ENCODE peak calls at places on chromosomes 2 and 18, in four cellular contexts. J, A, B and K are unnamed samples.

GRCh38 chr2:85114586-85115330 is 18.4 kb upstream of the TCF7L1 start:
- DNase-seq in B (no peak), A (no peak), J (no peak), K (no peak)

GRCh38 chr2:37670378-37671012 is 947 bp downstream of the CDC42EP3 start:
- DNase-seq in B (no peak), A (no peak), J (no peak), K (no peak)

GRCh38 chr2:127411609-127412370 is 6.4 kb upstream of the PROC start:
- DNase-seq in A (no peak), J (no peak), B (no peak), K (no peak)

GRCh38 chr2:106257830-106258229 is 63.7 kb upstream of the UXS1 start:
- DNase-seq in J (no peak), A (no peak), B (no peak), K (no peak)

GRCh38 chr2:162007447-162008040 is 66.5 kb downstream of the DPP4 start:
- DNase-seq in A (no peak), B (no peak), J (no peak), K (no peak)

GRCh38 chr2:70627499-70627898 is 73.9 kb upstream of the TGFA start:
- DNase-seq in A (no peak), J (no peak), B (peak; percentile 30), K (no peak)

GRCh38 chr2:154533300-154533940 is 165.1 kb upstream of the KCNJ3 start:
- DNase-seq in A (no peak), B (no peak), J (no peak), K (no peak)

GRCh38 chr2:120662046-120662445 is 73.6 kb upstream of the GLI2 start:
- DNase-seq in J (no peak), B (no peak), A (no peak), K (no peak)

GRCh38 chr2:27182346-27182745 is 29.5 kb upstream of the ATRAID start:
- DNase-seq in J (no peak), B (no peak), A (no peak), K (no peak)

GRCh38 chr2:229268626-229269025 is 2.5 kb downstream of the PID1 start:
- DNase-seq in A (no peak), B (no peak), J (no peak), K (no peak)

GRCh38 chr2:143160732-143161707 is 31.8 kb downstream of the ARHGAP15 start:
- DNase-seq in J (no peak), A (no peak), B (no peak), K (no peak)

GRCh38 chr2:196486145-196486544 is 153.4 kb upstream of the CCDC150 start:
- DNase-seq in A (no peak), J (no peak), B (no peak), K (no peak)

GRCh38 chr2:45483997-45484396 is 127.1 kb downstream of the SRBD1 start:
- DNase-seq in B (no peak), A (no peak), J (no peak), K (no peak)

GRCh38 chr2:64987001-64987962 is 1.9 kb upstream of the SLC1A4 start:
- DNase-seq in J (peak; percentile 70), A (no peak), B (no peak), K (no peak)

GRCh38 chr18:68121308-68121707 is 593.6 kb downstream of the TMX3 start:
- DNase-seq in A (no peak), B (no peak), J (no peak), K (no peak)

GRCh38 chr2:38439226-38439612 is 62.1 kb upstream of the ATL2 start:
- DNase-seq in B (no peak), J (no peak), A (no peak), K (no peak)

GRCh38 chr2:23230885-23231284 is 154.1 kb upstream of the KLHL29 start:
- DNase-seq in B (no peak), J (no peak), A (no peak), K (no peak)

GRCh38 chr2:10561636-10562035 is 113.5 kb upstream of the ODC1 start:
- DNase-seq in B (no peak), A (no peak), J (no peak), K (no peak)

GRCh38 chr2:5841126-5841525 is 148.9 kb downstream of the SOX11 start:
- DNase-seq in J (no peak), A (no peak), B (no peak), K (no peak)

GRCh38 chr2:62305421-62306176 is 109.7 kb downstream of the B3GNT2 start:
- DNase-seq in B (peak; percentile 16), A (no peak), J (no peak), K (no peak)

GRCh38 chr18:79798999-79799370 is 1.2 kb downstream of the KCNG2 start:
- DNase-seq in B (no peak), A (no peak), J (no peak), K (no peak)

GRCh38 chr2:233419626-233420431 is 65.5 kb downstream of the DGKD start:
- DNase-seq in J (peak; percentile 57), A (no peak), B (no peak), K (no peak)

GRCh38 chr2:28391564-28392296 is 928 bp upstream of the FOSL2 start:
- DNase-seq in J (peak; percentile 24), B (peak; percentile 93), A (peak; percentile 95), K (peak; percentile 97)

GRCh38 chr2:187051350-187051749 is 202.4 kb upstream of the ZSWIM2 start:
- DNase-seq in B (no peak), J (no peak), A (no peak), K (no peak)

GRCh38 chr2:30147196-30147714 is 448 bp downstream of the YPEL5 start:
- DNase-seq in B (peak; percentile 11), J (no peak), A (no peak), K (no peak)

GRCh38 chr2:156115338-156115737 is 217.2 kb downstream of the NR4A2 start:
- DNase-seq in A (no peak), B (no peak), J (no peak), K (no peak)

GRCh38 chr2:190815223-190815622 is 65.4 kb upstream of the GLS start:
- DNase-seq in B (no peak), A (no peak), J (no peak), K (no peak)

GRCh38 chr18:49656098-49656591 is 94.3 kb downstream of the LIPG start:
- DNase-seq in A (no peak), B (no peak), J (no peak), K (no peak)

GRCh38 chr2:27314709-27315108 is 6.5 kb upstream of the UCN start:
- DNase-seq in J (no peak), B (no peak), A (no peak), K (peak; percentile 84)

GRCh38 chr2:179141206-179141605 is 91.3 kb upstream of the CCDC141 start:
- DNase-seq in A (no peak), J (no peak), B (no peak), K (no peak)

GRCh38 chr18:43422483-43422882 is 145.2 kb upstream of the SYT4 start:
- DNase-seq in A (no peak), B (no peak), J (no peak), K (no peak)

GRCh38 chr2:190199530-190199929 is 120.1 kb downstream of the HIBCH start:
- DNase-seq in J (no peak), B (no peak), A (no peak), K (no peak)

GRCh38 chr2:113175101-113175628 is 1.4 kb downstream of the PSD4 start:
- DNase-seq in J (peak; percentile 93), A (no peak), B (no peak), K (no peak)

GRCh38 chr2:72576459-72576858 is 249.4 kb downstream of the EXOC6B start:
- DNase-seq in J (no peak), A (no peak), B (no peak), K (no peak)

GRCh38 chr2:72581560-72582181 is 244.2 kb downstream of the EXOC6B start:
- DNase-seq in J (no peak), B (no peak), A (no peak), K (no peak)

GRCh38 chr2:72576861-72577260 is 249.0 kb downstream of the EXOC6B start:
- DNase-seq in J (no peak), B (no peak), A (no peak), K (no peak)

GRCh38 chr2:72583376-72583775 is 242.5 kb downstream of the EXOC6B start:
- DNase-seq in B (no peak), J (no peak), A (no peak), K (no peak)

GRCh38 chr2:72579595-72580180 is 246.1 kb downstream of the EXOC6B start:
- DNase-seq in A (no peak), B (no peak), J (no peak), K (no peak)
- TF ChIP-seq CTCF in A (peak; percentile 77), B (peak; percentile 83), J (peak; percentile 47), K (peak; percentile 74)

DNA sequence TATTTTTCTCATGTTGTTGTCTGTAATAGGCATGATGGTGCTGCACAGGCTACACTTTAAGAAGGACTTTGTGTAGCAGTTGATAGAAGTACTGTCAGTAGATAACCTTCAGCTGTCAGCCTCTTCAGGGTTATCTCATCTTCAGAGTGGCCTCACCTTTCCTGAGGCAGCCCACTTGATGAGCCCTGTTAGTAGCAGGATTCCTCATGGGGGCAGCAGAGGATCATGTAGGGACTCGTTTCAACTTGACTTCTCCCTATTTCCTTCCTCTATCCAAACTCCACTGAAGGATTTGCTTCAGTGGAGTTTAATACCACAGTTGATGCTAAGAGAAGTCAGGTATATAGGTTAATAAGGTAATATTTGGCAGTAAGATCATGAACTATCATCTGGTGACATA is 530.3 kb upstream of the FSIP2 start:
- DNase-seq in B (no peak), J (no peak), A (no peak), K (no peak)
- TF ChIP-seq CTCF in B (no peak), J (peak; percentile 44), A (peak; percentile 9), K (peak; percentile 16)

GRCh38 chr2:96319396-96319795 is 5.7 kb upstream of the ITPRIPL1 start:
- DNase-seq in B (no peak), A (no peak), J (no peak), K (no peak)

GRCh38 chr2:96318723-96319122 is 6.4 kb upstream of the ITPRIPL1 start:
- DNase-seq in A (no peak), J (no peak), B (no peak), K (no peak)

GRCh38 chr2:96320326-96321229 is 4.5 kb upstream of the ITPRIPL1 start:
- DNase-seq in J (no peak), B (no peak), A (no peak), K (no peak)

GRCh38 chr2:96323849-96324248 is 1.3 kb upstream of the ITPRIPL1 start:
- DNase-seq in A (no peak), J (no peak), B (no peak), K (no peak)

GRCh38 chr2:96321230-96322103 is 3.6 kb upstream of the ITPRIPL1 start:
- DNase-seq in A (peak; percentile 86), J (peak; percentile 82), B (peak; percentile 57), K (peak; percentile 41)
- TF ChIP-seq CTCF in A (no peak), J (no peak), B (no peak), K (no peak)

DNA sequence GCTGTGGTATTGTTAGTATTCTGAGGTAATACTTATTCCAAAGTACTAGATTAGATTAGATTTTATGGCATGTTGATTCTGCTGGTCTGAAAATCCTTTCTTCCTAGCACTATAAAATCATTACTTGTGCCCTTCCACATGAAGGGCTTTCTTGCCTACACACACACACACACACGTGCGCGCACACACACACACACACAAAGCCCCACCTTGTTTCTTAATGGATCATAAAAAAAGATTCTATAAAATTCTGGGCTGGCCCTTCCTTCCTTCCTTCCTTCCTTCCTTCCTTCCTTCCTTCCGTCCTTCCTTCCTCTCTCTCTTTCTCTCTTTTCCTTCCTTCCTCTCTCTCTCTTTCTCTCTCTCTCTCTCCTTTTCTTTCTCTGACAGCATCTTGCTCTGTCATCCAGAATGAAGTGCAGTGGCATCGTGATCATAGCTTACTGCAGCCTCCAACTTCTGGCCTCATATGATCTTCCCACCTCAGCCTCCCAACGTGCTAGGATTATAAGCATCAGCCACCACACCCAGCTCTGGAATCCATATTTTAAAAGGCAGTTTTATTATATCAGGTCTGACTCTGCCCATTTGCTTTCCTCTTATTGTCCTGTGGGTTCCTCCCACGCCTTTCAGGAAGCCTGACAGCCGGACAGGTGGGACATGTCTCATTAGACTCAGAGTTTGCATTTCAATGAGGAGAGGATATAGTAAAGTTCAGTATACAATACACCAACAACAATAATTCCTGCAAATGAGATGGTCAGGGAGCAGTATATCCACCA is 321.1 kb downstream of the PIK3C3 start:
- DNase-seq in B (no peak), A (no peak), J (no peak), K (no peak)
- TF ChIP-seq CTCF in B (no peak), A (no peak), J (no peak), K (no peak)